ENCODE peak calls at places on chromosomes 1 and 21, in ten cellular contexts. T, M, G, U, N, W, S, A, B and Z are unnamed samples.

GRCh38 chr1:35044406-35044805 is 12.7 kb upstream of the ZMYM6 start:
- DNase-seq in U (no peak), S (no peak), T (no peak), N (no peak), M (no peak), B (no peak), A (no peak), W (no peak), G (no peak), Z (no peak)

GRCh38 chr21:31554511-31555022 is 104.9 kb upstream of the SOD1 start:
- DNase-seq in G (no peak), M (peak), W (no peak), S (no peak), N (peak), B (no peak), U (peak), T (peak), A (peak), Z (no peak)

GRCh38 chr1:209835782-209836298 is 8.1 kb downstream of the UTP25 start:
- DNase-seq in G (no peak), W (no peak), U (no peak), M (no peak), A (peak), S (no peak), N (no peak), T (peak), B (no peak), Z (no peak)

GRCh38 chr1:108865316-108865910 is 8.5 kb upstream of the AKNAD1 start:
- DNase-seq in N (no peak), A (no peak), M (no peak), S (no peak), B (no peak), U (no peak), W (no peak), G (no peak), T (no peak), Z (no peak)

GRCh38 chr21:28783641-28784185 is 209.0 kb downstream of the LTN1 start:
- DNase-seq in G (no peak), N (no peak), S (no peak), M (no peak), T (no peak), U (no peak), B (no peak), W (no peak), A (no peak), Z (no peak)

GRCh38 chr1:1270813-1271212 is 2.8 kb downstream of the UBE2J2 start:
- DNase-seq in G (no peak), T (peak), A (no peak), U (no peak), W (no peak), M (no peak), N (no peak), B (no peak), S (no peak), Z (no peak)

GRCh38 chr1:91499904-91500755 is 521 bp upstream of the CDC7 start:
- DNase-seq in B (no peak), U (peak), A (no peak), S (no peak), N (no peak), T (no peak), M (peak), G (no peak), W (no peak), Z (no peak)

GRCh38 chr21:16084776-16085364 is 355.1 kb downstream of the USP25 start:
- DNase-seq in N (no peak), U (no peak), W (no peak), A (peak), S (no peak), T (peak), G (no peak), B (no peak), M (no peak), Z (no peak)

GRCh38 chr1:48697066-48697707 is 79.5 kb downstream of the BEND5 start:
- DNase-seq in B (peak), M (peak), S (no peak), A (peak), G (no peak), W (peak), U (peak), T (peak), N (peak), Z (peak)

GRCh38 chr1:150696590-150696989 is 364 bp downstream of the GOLPH3L start:
- DNase-seq in M (peak), B (no peak), S (no peak), U (peak), A (no peak), G (no peak), T (peak), N (no peak), W (no peak), Z (no peak)

GRCh38 chr1:15985611-15986272 is 9.8 kb upstream of the ZBTB17 start:
- DNase-seq in U (no peak), S (no peak), B (no peak), W (no peak), M (no peak), A (no peak), T (peak), G (no peak), N (no peak), Z (no peak)

GRCh38 chr1:29505537-29506220 is 269.4 kb downstream of the PTPRU start:
- DNase-seq in G (no peak), N (no peak), M (no peak), U (no peak), T (no peak), S (no peak), W (no peak), B (no peak), A (no peak), Z (peak)

GRCh38 chr21:18117116-18117515 is 127.5 kb upstream of the CHODL start:
- DNase-seq in G (no peak), M (no peak), U (no peak), N (no peak), S (no peak), A (no peak), T (no peak), B (no peak), W (no peak), Z (no peak)

GRCh38 chr1:175088523-175088922 is 20.9 kb downstream of the TNN start:
- DNase-seq in U (no peak), G (no peak), W (no peak), T (no peak), S (no peak), B (no peak), M (no peak), A (no peak), N (no peak), Z (no peak)

GRCh38 chr1:197464039-197464438 is 196.0 kb downstream of the CRB1 start:
- DNase-seq in A (peak), U (peak), S (no peak), W (peak), G (no peak), N (no peak), M (peak), B (no peak), T (peak), Z (no peak)

GRCh38 chr1:229380514-229381160 is 37.8 kb upstream of the CCSAP start:
- DNase-seq in S (no peak), G (no peak), M (no peak), T (no peak), A (no peak), W (no peak), U (no peak), N (no peak), B (no peak), Z (no peak)

GRCh38 chr1:42523171-42523570 is 60.1 kb downstream of the CCDC30 start:
- DNase-seq in W (no peak), B (no peak), N (no peak), G (no peak), U (no peak), S (no peak), A (no peak), T (no peak), M (no peak), Z (no peak)

GRCh38 chr1:151680812-151681211 is 35.8 kb downstream of the CELF3 start:
- DNase-seq in A (peak), B (no peak), S (no peak), G (no peak), W (no peak), U (no peak), T (peak), M (no peak), N (peak), Z (no peak)

GRCh38 chr1:5830771-5831599 is 161.2 kb downstream of the NPHP4 start:
- DNase-seq in G (no peak), U (peak), W (no peak), T (no peak), A (no peak), N (no peak), S (no peak), B (peak), M (peak), Z (no peak)

GRCh38 chr1:19165501-19165900 is 44.6 kb downstream of the UBR4 start:
- DNase-seq in G (no peak), S (no peak), U (no peak), N (no peak), W (no peak), A (no peak), M (no peak), B (no peak), T (no peak), Z (no peak)

GRCh38 chr1:210339500-210339899 is 10.8 kb downstream of the HHAT start:
- DNase-seq in S (no peak), T (no peak), A (no peak), G (no peak), U (no peak), N (no peak), W (no peak), M (no peak), B (no peak), Z (no peak)

GRCh38 chr1:231653611-231654010 is 27.0 kb downstream of the DISC1 start:
- DNase-seq in A (no peak), T (no peak), S (no peak), G (no peak), B (no peak), N (no peak), W (no peak), M (no peak), U (no peak), Z (no peak)

GRCh38 chr21:15820327-15820726 is 90.5 kb downstream of the USP25 start:
- DNase-seq in N (no peak), A (no peak), B (no peak), S (no peak), U (no peak), G (no peak), M (no peak), W (no peak), T (no peak), Z (no peak)

GRCh38 chr1:197600751-197601150 is 174.5 kb downstream of the DENND1B start:
- DNase-seq in N (no peak), W (no peak), A (no peak), T (no peak), S (no peak), M (no peak), U (no peak), G (no peak), B (no peak), Z (no peak)

GRCh38 chr1:186187601-186188000 is 187.5 kb downstream of the TPR start:
- DNase-seq in G (no peak), S (no peak), W (no peak), B (no peak), T (peak), A (peak), M (no peak), U (no peak), N (no peak), Z (no peak)

GRCh38 chr1:158101944-158102343 is 78.8 kb upstream of the CD1D start:
- DNase-seq in B (no peak), S (no peak), T (peak), N (no peak), G (no peak), U (no peak), A (peak), M (no peak), W (no peak), Z (no peak)

GRCh38 chr1:75632350-75632949 is 21.5 kb upstream of the SLC44A5 start:
- DNase-seq in B (no peak), N (peak), G (no peak), S (no peak), U (peak), W (no peak), A (peak), T (peak), M (peak), Z (no peak)

GRCh38 chr1:19425643-19426245 is 59.6 kb downstream of the CAPZB start:
- DNase-seq in U (no peak), B (no peak), W (no peak), A (no peak), N (no peak), G (no peak), T (no peak), S (no peak), M (no peak), Z (no peak)

GRCh38 chr1:46516551-46516950 is 26.9 kb downstream of the DMBX1 start:
- DNase-seq in S (no peak), N (no peak), W (no peak), T (no peak), G (no peak), U (no peak), A (no peak), B (no peak), M (no peak), Z (no peak)

GRCh38 chr1:33364578-33364945 is 43.7 kb upstream of the A3GALT2 start:
- DNase-seq in M (peak), B (no peak), T (no peak), W (no peak), G (no peak), S (no peak), U (no peak), N (no peak), A (no peak), Z (no peak)

GRCh38 chr1:67534627-67535065 is 104.4 kb upstream of the SERBP1 start:
- DNase-seq in W (no peak), B (no peak), T (peak), S (no peak), N (no peak), U (no peak), M (no peak), G (no peak), A (peak), Z (no peak)

GRCh38 chr21:16533692-16534407 is 804.1 kb downstream of the USP25 start:
- DNase-seq in G (no peak), B (no peak), A (no peak), S (no peak), N (no peak), M (no peak), T (no peak), U (no peak), W (no peak), Z (no peak)

GRCh38 chr1:157312270-157312812 is 174.1 kb upstream of the ETV3 start:
- DNase-seq in U (no peak), W (no peak), S (no peak), T (no peak), N (no peak), G (no peak), A (peak), B (no peak), M (no peak), Z (no peak)

GRCh38 chr1:17292299-17293198 is 15.4 kb upstream of the PADI4 start:
- DNase-seq in A (no peak), U (no peak), N (peak), B (no peak), G (no peak), T (no peak), W (no peak), S (no peak), M (no peak), Z (no peak)

GRCh38 chr21:24025101-24025500 is 1582.2 kb downstream of the MRPL39 start:
- DNase-seq in W (no peak), T (peak), A (no peak), G (no peak), M (no peak), U (no peak), S (no peak), B (no peak), N (no peak), Z (no peak)
- TF ChIP-seq CTCF in W (no peak), T (no peak), A (no peak), G (no peak), M (no peak), U (no peak), S (no peak), B (no peak), N (no peak), Z (no peak)

DNA sequence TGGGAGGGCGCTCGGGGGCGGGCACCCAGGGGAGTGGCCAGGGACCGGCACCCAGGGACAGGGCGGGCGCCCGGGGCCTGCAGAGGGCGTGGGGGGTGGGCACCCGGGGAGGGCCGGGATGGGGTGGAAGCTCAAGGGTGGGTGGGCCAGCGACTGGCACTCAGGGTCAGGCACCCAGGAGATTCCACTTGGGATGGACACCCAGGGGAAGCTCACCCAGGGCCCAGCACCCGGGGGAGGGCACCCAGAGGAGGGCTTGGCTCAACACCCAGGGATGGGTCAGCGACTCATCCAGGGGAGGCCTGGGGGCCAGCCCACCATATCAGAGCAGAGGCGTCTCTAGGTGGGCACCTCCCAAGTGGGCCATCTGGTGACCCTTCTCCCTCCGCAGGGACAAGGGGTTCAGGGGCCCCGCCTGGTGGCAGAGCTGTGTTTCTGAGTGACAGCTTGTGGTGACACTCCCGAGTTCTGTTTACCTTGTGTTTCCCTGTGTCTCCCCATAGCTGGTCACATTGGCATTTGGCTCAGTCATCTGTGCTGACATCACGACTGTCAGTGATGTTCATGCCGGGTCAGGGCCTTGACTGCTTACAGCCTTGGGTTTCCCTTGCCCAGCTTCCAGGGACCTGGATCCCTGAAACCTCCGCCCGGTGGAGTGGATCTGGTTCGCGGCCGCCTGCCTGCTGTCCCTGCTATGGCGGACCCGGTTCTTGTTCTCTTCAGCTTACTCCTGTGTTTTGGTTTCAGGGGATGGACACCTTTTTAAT is 749 bp downstream of the IBA57 start:
- DNase-seq in M (peak), G (no peak), U (peak), A (peak), S (peak), W (no peak), N (peak), T (peak), B (peak), Z (no peak)
- TF ChIP-seq CTCF in M (peak), G (no peak), U (peak), A (peak), S (peak), W (no peak), N (peak), T (peak), B (no peak), Z (peak)

GRCh38 chr1:224851210-224851849 is 78.1 kb upstream of the DNAH14 start:
- DNase-seq in U (peak), G (no peak), B (peak), S (peak), W (peak), M (peak), T (peak), N (peak), A (peak), Z (peak)

GRCh38 chr1:224850446-224850845 is 79.0 kb upstream of the DNAH14 start:
- DNase-seq in T (no peak), G (no peak), U (no peak), W (no peak), N (no peak), S (no peak), M (no peak), B (no peak), A (no peak), Z (no peak)

GRCh38 chr1:224851850-224852261 is 77.6 kb upstream of the DNAH14 start:
- DNase-seq in G (no peak), A (no peak), N (no peak), M (no peak), S (no peak), T (no peak), W (no peak), U (peak), B (peak), Z (no peak)

DNA sequence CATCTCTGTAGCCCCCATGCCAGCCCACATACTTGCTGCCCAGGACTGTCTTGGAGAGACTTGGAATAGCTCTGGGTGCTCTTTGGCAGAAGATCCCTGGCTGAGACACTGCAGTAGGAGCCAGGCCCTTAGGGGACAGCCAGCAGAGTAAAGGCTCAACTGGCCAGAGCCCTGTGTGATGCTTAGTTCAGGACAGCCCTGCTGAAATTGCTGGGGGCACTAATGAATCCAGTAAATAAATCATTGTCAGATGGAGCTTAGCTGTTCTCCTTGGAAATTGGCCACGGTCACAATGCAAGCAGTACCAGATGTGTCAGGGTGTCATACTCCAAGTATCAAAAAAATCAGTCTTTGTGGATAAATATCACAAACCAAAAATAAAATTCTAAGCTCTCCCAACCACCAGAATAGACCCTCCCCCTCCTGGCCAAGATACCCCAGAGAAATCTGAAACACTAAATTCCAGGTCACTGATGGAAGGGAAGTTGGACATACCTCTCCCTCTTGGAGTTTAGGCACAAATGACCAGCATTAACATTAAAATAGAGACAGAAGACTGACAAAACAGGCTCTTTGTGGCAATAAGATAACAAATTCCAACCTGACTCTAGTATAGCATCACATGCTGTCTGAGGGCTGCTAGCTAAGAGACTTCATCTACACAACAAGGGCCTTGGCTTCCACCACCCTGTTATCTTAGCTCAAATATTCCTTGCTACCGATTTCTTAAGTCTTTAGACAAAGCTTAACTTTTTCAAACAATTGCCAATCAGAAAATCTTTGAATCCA is 83.2 kb upstream of the DNAH14 start:
- DNase-seq in U (peak), B (no peak), A (no peak), S (no peak), G (no peak), T (no peak), N (no peak), W (no peak), M (no peak), Z (no peak)
- TF ChIP-seq CTCF in U (no peak), B (no peak), A (no peak), S (no peak), G (no peak), T (no peak), N (no peak), W (no peak), M (no peak), Z (no peak)

GRCh38 chr1:65526049-65526556 is 105.6 kb downstream of the LEPR start:
- DNase-seq in W (no peak), N (no peak), U (peak), B (no peak), A (no peak), M (no peak), S (no peak), G (no peak), T (no peak), Z (no peak)

GRCh38 chr1:65527672-65528071 is 107.2 kb downstream of the LEPR start:
- DNase-seq in B (no peak), G (no peak), M (peak), N (no peak), S (no peak), W (no peak), U (no peak), A (no peak), T (peak), Z (no peak)

GRCh38 chr1:65527211-65527610 is 106.7 kb downstream of the LEPR start:
- DNase-seq in S (no peak), G (no peak), T (peak), M (no peak), B (no peak), W (no peak), U (no peak), N (no peak), A (peak), Z (no peak)

GRCh38 chr1:65525297-65526048 is 105.0 kb downstream of the LEPR start:
- DNase-seq in G (no peak), M (peak), U (peak), N (no peak), S (peak), A (no peak), B (peak), W (peak), T (no peak), Z (no peak)

GRCh38 chr1:65528104-65528503 is 107.6 kb downstream of the LEPR start:
- DNase-seq in M (no peak), W (no peak), U (no peak), S (no peak), A (no peak), N (no peak), T (no peak), B (no peak), G (no peak), Z (no peak)
- TF ChIP-seq CTCF in M (peak), W (no peak), U (no peak), S (no peak), A (peak), N (peak), T (peak), B (no peak), G (peak), Z (no peak)

GRCh38 chr1:62070384-62071011 is 124.2 kb upstream of the L1TD1 start:
- DNase-seq in W (no peak), G (no peak), M (no peak), S (no peak), A (peak), T (peak), U (peak), N (peak), B (no peak), Z (no peak)
- TF ChIP-seq CTCF in W (no peak), G (peak), M (peak), S (no peak), A (peak), T (peak), U (peak), N (peak), B (peak), Z (no peak)